ENCODE peak calls at places on chromosomes 3 and 15, in seven cellular contexts. I, G, U, H, Q, J and F are unnamed samples.

GRCh38 chr3:157240413-157240812 is 80.5 kb upstream of the CCNL1 start:
- DNase-seq in I (no peak), G (no peak), U (no peak), H (no peak), Q (no peak), J (no peak), F (no peak)

GRCh38 chr3:131216801-131217200 is 164.8 kb upstream of the NUDT16 start:
- DNase-seq in I (peak), G (peak), U (peak), H (peak), Q (no peak), J (no peak), F (no peak)

GRCh38 chr3:129014148-129014547 is 13.0 kb downstream of the EFCC1 start:
- DNase-seq in I (peak), G (peak), U (no peak), H (no peak), Q (no peak), J (no peak), F (no peak)

GRCh38 chr3:123008808-123009207 is 18.8 kb downstream of the SEMA5B start:
- DNase-seq in I (no peak), G (no peak), U (no peak), H (no peak), Q (no peak), J (no peak), F (no peak)

GRCh38 chr3:143820466-143821221 is 27.6 kb downstream of the SLC9A9 start:
- DNase-seq in I (no peak), G (no peak), U (no peak), H (peak), Q (no peak), J (no peak), F (no peak)

GRCh38 chr15:66323312-66323928 is 30.1 kb downstream of the DIS3L start:
- DNase-seq in I (no peak), G (no peak), U (no peak), H (no peak), Q (no peak), J (no peak), F (peak)

GRCh38 chr3:155131104-155131503 is 51.0 kb downstream of the MME start:
- DNase-seq in I (peak), G (peak), U (no peak), H (peak), Q (no peak), J (no peak), F (no peak)

GRCh38 chr3:117726776-117727175 is 1017.2 kb downstream of the TUSC7 start:
- DNase-seq in I (no peak), G (no peak), U (no peak), H (no peak), Q (no peak), J (no peak), F (no peak)

GRCh38 chr15:55742498-55742926 is 440 bp downstream of the PRTG start:
- DNase-seq in I (peak), G (peak), U (no peak), H (no peak), Q (peak), J (no peak), F (no peak)

GRCh38 chr3:71265365-71265935 is 318.1 kb downstream of the FOXP1 start:
- DNase-seq in I (no peak), G (no peak), U (no peak), H (no peak), Q (no peak), J (no peak), F (no peak)

DNA sequence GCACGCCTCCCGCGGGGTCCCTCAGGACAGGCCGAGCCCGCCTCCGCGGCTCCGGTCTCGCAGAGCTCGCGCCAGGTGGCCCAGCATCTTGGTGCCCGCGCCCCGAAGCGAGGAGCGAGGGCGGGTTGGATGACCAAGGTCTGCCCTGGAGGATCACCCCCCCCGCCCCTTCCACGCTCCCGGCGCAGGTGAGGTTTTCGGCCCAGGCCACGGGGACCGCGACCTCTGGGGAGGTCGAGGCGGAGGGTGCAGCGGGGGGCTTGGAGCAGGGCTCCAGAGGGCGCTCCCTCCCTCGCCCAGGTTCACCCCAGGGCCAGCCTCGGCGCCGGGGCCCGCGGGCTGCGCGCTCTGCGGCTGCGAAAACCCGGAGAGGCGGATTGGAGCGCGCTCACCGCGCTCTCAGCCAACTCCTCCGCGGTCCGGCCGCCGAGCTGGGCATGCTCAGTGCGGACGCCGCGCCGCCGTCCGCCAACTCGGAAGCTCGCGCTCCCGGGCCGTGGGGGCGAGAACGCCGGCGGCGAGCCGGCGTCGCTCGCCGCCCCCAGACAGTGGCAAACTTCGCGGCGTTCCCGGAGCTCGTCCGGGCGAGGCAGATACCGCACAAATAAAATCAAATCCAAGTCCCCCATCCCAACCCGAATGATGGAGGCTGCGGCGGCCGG is at the start of gene MED12L:
- DNase-seq in I (peak), G (peak), U (no peak), H (peak), Q (peak), J (peak), F (peak)
- TF ChIP-seq CTCF in I (no peak), G (no peak), U (no peak), H (no peak), Q (no peak), J (no peak), F (no peak)

GRCh38 chr3:149291178-149291577 is 42.3 kb downstream of the TM4SF18 start:
- DNase-seq in I (no peak), G (no peak), U (no peak), H (no peak), Q (no peak), J (no peak), F (no peak)
- TF ChIP-seq CTCF in I (peak), G (peak), U (peak), H (peak), Q (peak), J (peak), F (peak)

GRCh38 chr15:39628131-39628482 is 47.2 kb downstream of the THBS1 start:
- DNase-seq in I (peak), G (no peak), U (no peak), H (no peak), Q (no peak), J (no peak), F (no peak)
- TF ChIP-seq CTCF in I (peak), G (peak), U (no peak), H (peak), Q (no peak), J (no peak), F (no peak)

DNA sequence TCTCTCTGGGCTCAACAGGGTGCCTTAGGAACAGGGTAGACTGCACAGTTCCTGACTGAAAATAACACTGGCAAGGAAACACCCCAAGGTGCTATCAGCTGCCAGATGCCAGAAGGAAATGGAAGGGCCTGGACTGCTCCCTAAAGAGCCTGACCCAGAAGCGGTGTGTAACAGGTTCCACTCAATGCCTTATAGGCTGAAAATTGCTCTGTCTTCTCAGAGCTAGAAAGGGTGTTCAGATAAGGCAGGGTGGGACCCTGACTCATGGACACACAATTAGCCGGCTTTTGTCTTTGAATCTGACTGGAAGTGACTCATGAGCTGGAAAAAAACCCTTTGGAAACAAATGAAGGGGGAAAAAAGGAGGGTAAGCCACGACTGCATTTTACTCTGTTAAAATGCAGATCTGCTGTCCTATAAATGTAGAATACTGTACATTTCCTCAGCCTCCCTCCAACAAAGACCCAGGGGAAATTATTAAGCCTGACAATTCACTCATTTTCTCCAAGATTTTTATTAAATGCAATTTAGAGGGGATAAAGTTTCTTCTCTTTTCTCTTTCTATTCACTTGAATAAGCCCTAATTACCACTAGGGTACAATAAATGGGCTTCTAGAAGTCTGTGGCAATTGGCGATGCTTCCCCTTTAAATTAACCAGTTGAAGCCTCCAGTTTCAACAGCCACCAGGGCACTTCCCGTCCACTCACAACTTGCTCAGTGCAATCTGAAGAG is 160.2 kb upstream of the TBL1XR1 start:
- DNase-seq in I (peak), G (peak), U (no peak), H (peak), Q (no peak), J (no peak), F (no peak)
- TF ChIP-seq CTCF in I (peak), G (no peak), U (peak), H (no peak), Q (no peak), J (no peak), F (no peak)

GRCh38 chr15:58103482-58103881 is 34.7 kb upstream of the AQP9 start:
- DNase-seq in I (no peak), G (no peak), U (no peak), H (no peak), Q (no peak), J (no peak), F (no peak)
- TF ChIP-seq CTCF in I (no peak), G (no peak), U (no peak), H (no peak), Q (no peak), J (no peak), F (no peak)

GRCh38 chr3:177739461-177739860 is 542.2 kb upstream of the TBL1XR1 start:
- DNase-seq in I (no peak), G (no peak), U (no peak), H (no peak), Q (no peak), J (no peak), F (no peak)
- TF ChIP-seq CTCF in I (no peak), G (no peak), U (no peak), H (no peak), Q (no peak), J (no peak), F (no peak)